ENCODE peak calls at places on chromosomes 1 and 21, in nine cellular contexts. One of them, this sample, is unnamed. For H3K9me3, the result is how much of the 10 kb centered on the place peaks cover.

GRCh38 chr1:149845416-149845815 is 54.0 kb upstream of the BOLA1 start:
- DNase-seq in fibroblast of lung: peak
- DNase-seq in prostate gland: no peak
- DNase-seq in hepatocyte: no peak
- DNase-seq in neural progenitor cell: peak
- DNase-seq in kidney: no peak
- DNase-seq in CD8-positive, alpha-beta memory T cell: no peak
- DNase-seq in heart left ventricle: no peak
- DNase-seq in WERI-Rb-1: no peak
- DNase-seq in this sample: no peak

GRCh38 chr1:51086496-51087271 is 15.3 kb upstream of the C1orf185 start:
- DNase-seq in neural progenitor cell: no peak
- DNase-seq in heart left ventricle: no peak
- DNase-seq in CD8-positive, alpha-beta memory T cell: no peak
- DNase-seq in kidney: no peak
- DNase-seq in hepatocyte: no peak
- DNase-seq in WERI-Rb-1: no peak
- DNase-seq in fibroblast of lung: no peak
- DNase-seq in prostate gland: no peak
- DNase-seq in this sample: no peak

GRCh38 chr1:110879758-110880606 is 7.0 kb downstream of the CD53 start:
- DNase-seq in WERI-Rb-1: no peak
- DNase-seq in kidney: no peak
- DNase-seq in prostate gland: no peak
- DNase-seq in hepatocyte: no peak
- DNase-seq in neural progenitor cell: no peak
- DNase-seq in CD8-positive, alpha-beta memory T cell: peak
- DNase-seq in heart left ventricle: no peak
- DNase-seq in fibroblast of lung: no peak
- DNase-seq in this sample: no peak

GRCh38 chr1:234772345-234773147 is 162.6 kb upstream of the IRF2BP2 start:
- DNase-seq in hepatocyte: peak
- DNase-seq in prostate gland: peak
- DNase-seq in CD8-positive, alpha-beta memory T cell: peak
- DNase-seq in fibroblast of lung: peak
- DNase-seq in WERI-Rb-1: peak
- DNase-seq in neural progenitor cell: no peak
- DNase-seq in kidney: peak
- DNase-seq in heart left ventricle: peak
- DNase-seq in this sample: no peak

GRCh38 chr21:42695324-42696025 is 42.1 kb downstream of the PDE9A start:
- DNase-seq in WERI-Rb-1: no peak
- DNase-seq in heart left ventricle: peak
- DNase-seq in fibroblast of lung: peak
- DNase-seq in kidney: no peak
- DNase-seq in prostate gland: no peak
- DNase-seq in hepatocyte: no peak
- DNase-seq in neural progenitor cell: no peak
- DNase-seq in CD8-positive, alpha-beta memory T cell: no peak
- DNase-seq in this sample: no peak

GRCh38 chr21:45511007-45511406 is 31.2 kb downstream of the SLC19A1 start:
- DNase-seq in hepatocyte: no peak
- DNase-seq in kidney: peak
- DNase-seq in WERI-Rb-1: no peak
- DNase-seq in neural progenitor cell: no peak
- DNase-seq in fibroblast of lung: no peak
- DNase-seq in prostate gland: no peak
- DNase-seq in CD8-positive, alpha-beta memory T cell: no peak
- DNase-seq in heart left ventricle: no peak
- DNase-seq in this sample: peak

GRCh38 chr1:84174051-84174556 is 30.0 kb downstream of the PRKACB start:
- DNase-seq in kidney: no peak
- DNase-seq in heart left ventricle: no peak
- DNase-seq in CD8-positive, alpha-beta memory T cell: no peak
- DNase-seq in WERI-Rb-1: no peak
- DNase-seq in fibroblast of lung: peak
- DNase-seq in hepatocyte: peak
- DNase-seq in neural progenitor cell: no peak
- DNase-seq in prostate gland: no peak
- DNase-seq in this sample: no peak

GRCh38 chr21:43611598-43612369 is 47.5 kb downstream of the HSF2BP start:
- DNase-seq in neural progenitor cell: peak
- DNase-seq in hepatocyte: peak
- DNase-seq in kidney: peak
- DNase-seq in CD8-positive, alpha-beta memory T cell: no peak
- DNase-seq in WERI-Rb-1: peak
- DNase-seq in heart left ventricle: peak
- DNase-seq in fibroblast of lung: peak
- DNase-seq in prostate gland: peak
- DNase-seq in this sample: peak

GRCh38 chr1:153679337-153680119 is 1.0 kb downstream of the NPR1 start:
- DNase-seq in fibroblast of lung: no peak
- DNase-seq in CD8-positive, alpha-beta memory T cell: peak
- DNase-seq in heart left ventricle: peak
- DNase-seq in prostate gland: no peak
- DNase-seq in neural progenitor cell: peak
- DNase-seq in kidney: peak
- DNase-seq in hepatocyte: peak
- DNase-seq in WERI-Rb-1: peak
- DNase-seq in this sample: no peak

GRCh38 chr1:6602669-6603423 is at the start of gene KLHL21:
- DNase-seq in neural progenitor cell: peak
- DNase-seq in heart left ventricle: peak
- DNase-seq in kidney: peak
- DNase-seq in hepatocyte: peak
- DNase-seq in prostate gland: peak
- DNase-seq in WERI-Rb-1: peak
- DNase-seq in CD8-positive, alpha-beta memory T cell: peak
- DNase-seq in fibroblast of lung: peak
- DNase-seq in this sample: peak

GRCh38 chr1:10918531-10918930 is 93.9 kb upstream of the TARDBP start:
- DNase-seq in fibroblast of lung: peak
- DNase-seq in CD8-positive, alpha-beta memory T cell: peak
- DNase-seq in heart left ventricle: no peak
- DNase-seq in prostate gland: no peak
- DNase-seq in kidney: peak
- DNase-seq in hepatocyte: no peak
- DNase-seq in neural progenitor cell: no peak
- DNase-seq in WERI-Rb-1: no peak
- DNase-seq in this sample: no peak

GRCh38 chr1:29854700-29855276 is 618.5 kb downstream of the PTPRU start:
- DNase-seq in WERI-Rb-1: no peak
- DNase-seq in kidney: no peak
- DNase-seq in CD8-positive, alpha-beta memory T cell: no peak
- DNase-seq in heart left ventricle: no peak
- DNase-seq in neural progenitor cell: no peak
- DNase-seq in hepatocyte: no peak
- DNase-seq in fibroblast of lung: no peak
- DNase-seq in prostate gland: no peak
- DNase-seq in this sample: no peak

GRCh38 chr1:246297314-246298273 is 209.5 kb downstream of the SMYD3 start:
- DNase-seq in hepatocyte: no peak
- DNase-seq in neural progenitor cell: no peak
- DNase-seq in fibroblast of lung: no peak
- DNase-seq in kidney: no peak
- DNase-seq in heart left ventricle: no peak
- DNase-seq in CD8-positive, alpha-beta memory T cell: no peak
- DNase-seq in prostate gland: no peak
- DNase-seq in WERI-Rb-1: no peak
- DNase-seq in this sample: no peak

GRCh38 chr1:42420145-42420544 is 35.7 kb downstream of the ZMYND12 start:
- DNase-seq in fibroblast of lung: peak
- DNase-seq in heart left ventricle: no peak
- DNase-seq in hepatocyte: no peak
- DNase-seq in kidney: no peak
- DNase-seq in neural progenitor cell: no peak
- DNase-seq in WERI-Rb-1: no peak
- DNase-seq in CD8-positive, alpha-beta memory T cell: no peak
- DNase-seq in prostate gland: no peak
- DNase-seq in this sample: no peak

GRCh38 chr1:41174170-41174569 is 67.9 kb downstream of the SCMH1 start:
- DNase-seq in prostate gland: no peak
- DNase-seq in neural progenitor cell: no peak
- DNase-seq in heart left ventricle: no peak
- DNase-seq in CD8-positive, alpha-beta memory T cell: no peak
- DNase-seq in kidney: no peak
- DNase-seq in fibroblast of lung: no peak
- DNase-seq in hepatocyte: no peak
- DNase-seq in WERI-Rb-1: no peak
- DNase-seq in this sample: no peak

GRCh38 chr1:25805863-25806225 is 5.9 kb downstream of the SELENON start:
- DNase-seq in CD8-positive, alpha-beta memory T cell: peak
- DNase-seq in heart left ventricle: peak
- DNase-seq in WERI-Rb-1: no peak
- DNase-seq in prostate gland: no peak
- DNase-seq in neural progenitor cell: no peak
- DNase-seq in hepatocyte: no peak
- DNase-seq in kidney: peak
- DNase-seq in fibroblast of lung: peak
- DNase-seq in this sample: peak

GRCh38 chr21:26850116-26850643 is 5.0 kb upstream of the ADAMTS1 start:
- DNase-seq in heart left ventricle: no peak
- DNase-seq in kidney: no peak
- DNase-seq in fibroblast of lung: peak
- DNase-seq in hepatocyte: peak
- DNase-seq in WERI-Rb-1: no peak
- DNase-seq in prostate gland: no peak
- DNase-seq in neural progenitor cell: peak
- DNase-seq in CD8-positive, alpha-beta memory T cell: no peak
- DNase-seq in this sample: no peak

GRCh38 chr1:220887868-220888664 is 8.8 kb downstream of the HLX start:
- DNase-seq in hepatocyte: no peak
- DNase-seq in CD8-positive, alpha-beta memory T cell: no peak
- DNase-seq in WERI-Rb-1: no peak
- DNase-seq in neural progenitor cell: peak
- DNase-seq in prostate gland: no peak
- DNase-seq in heart left ventricle: no peak
- DNase-seq in fibroblast of lung: no peak
- DNase-seq in kidney: peak
- DNase-seq in this sample: no peak

GRCh38 chr1:197781998-197782718 is 6.9 kb upstream of the DENND1B start:
- DNase-seq in kidney: no peak
- DNase-seq in hepatocyte: no peak
- DNase-seq in CD8-positive, alpha-beta memory T cell: no peak
- DNase-seq in WERI-Rb-1: no peak
- DNase-seq in neural progenitor cell: no peak
- DNase-seq in heart left ventricle: no peak
- DNase-seq in prostate gland: no peak
- DNase-seq in fibroblast of lung: peak
- DNase-seq in this sample: no peak

DNA sequence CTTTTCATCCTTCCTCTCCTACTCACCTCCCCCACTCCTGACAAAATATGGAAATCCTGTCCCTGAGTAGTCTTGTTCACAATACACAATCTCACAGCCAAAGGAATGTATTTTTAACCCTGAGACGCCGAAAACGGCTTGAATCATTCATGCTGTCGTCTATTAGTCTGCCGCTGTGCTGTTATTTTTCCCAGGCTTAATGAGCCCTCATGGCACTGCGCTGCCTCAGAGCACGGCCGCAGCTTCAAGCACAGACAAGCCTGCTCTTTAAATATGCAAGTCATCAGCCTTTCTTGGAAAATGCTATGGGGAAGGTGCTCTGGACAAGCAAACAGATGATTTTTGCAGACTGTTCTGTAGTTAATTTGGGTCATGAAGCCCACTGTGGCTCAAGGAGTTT is 302.7 kb downstream of the DISC1 start:
- DNase-seq in WERI-Rb-1: no peak
- DNase-seq in hepatocyte: peak
- DNase-seq in neural progenitor cell: peak
- DNase-seq in heart left ventricle: no peak
- DNase-seq in fibroblast of lung: peak
- DNase-seq in CD8-positive, alpha-beta memory T cell: no peak
- DNase-seq in kidney: no peak
- DNase-seq in prostate gland: no peak
- DNase-seq in this sample: no peak
- H3K27ac ChIP-seq in WERI-Rb-1: no peak
- H3K27ac ChIP-seq in hepatocyte: peak
- H3K27ac ChIP-seq in neural progenitor cell: peak
- H3K27ac ChIP-seq in heart left ventricle: peak
- H3K27ac ChIP-seq in fibroblast of lung: no peak
- H3K27ac ChIP-seq in CD8-positive, alpha-beta memory T cell: no peak
- H3K27ac ChIP-seq in kidney: no peak
- H3K27ac ChIP-seq in prostate gland: no peak
- H3K27ac ChIP-seq in this sample: no peak

GRCh38 chr1:103367186-103367585 is 158.3 kb upstream of the RNPC3 start:
- DNase-seq in hepatocyte: no peak
- DNase-seq in WERI-Rb-1: no peak
- DNase-seq in heart left ventricle: no peak
- DNase-seq in fibroblast of lung: no peak
- DNase-seq in prostate gland: no peak
- DNase-seq in neural progenitor cell: no peak
- DNase-seq in kidney: no peak
- DNase-seq in CD8-positive, alpha-beta memory T cell: no peak
- DNase-seq in this sample: no peak

GRCh38 chr1:103362348-103363007 is 163.0 kb upstream of the RNPC3 start:
- DNase-seq in kidney: no peak
- DNase-seq in fibroblast of lung: no peak
- DNase-seq in prostate gland: no peak
- DNase-seq in WERI-Rb-1: no peak
- DNase-seq in CD8-positive, alpha-beta memory T cell: no peak
- DNase-seq in neural progenitor cell: no peak
- DNase-seq in hepatocyte: no peak
- DNase-seq in heart left ventricle: no peak
- DNase-seq in this sample: no peak

GRCh38 chr1:103365860-103366569 is 159.5 kb upstream of the RNPC3 start:
- DNase-seq in kidney: no peak
- DNase-seq in neural progenitor cell: no peak
- DNase-seq in WERI-Rb-1: no peak
- DNase-seq in heart left ventricle: no peak
- DNase-seq in CD8-positive, alpha-beta memory T cell: no peak
- DNase-seq in prostate gland: no peak
- DNase-seq in fibroblast of lung: no peak
- DNase-seq in hepatocyte: no peak
- DNase-seq in this sample: no peak

GRCh38 chr1:103363008-103363365 is 162.5 kb upstream of the RNPC3 start:
- DNase-seq in CD8-positive, alpha-beta memory T cell: no peak
- DNase-seq in fibroblast of lung: no peak
- DNase-seq in neural progenitor cell: no peak
- DNase-seq in heart left ventricle: no peak
- DNase-seq in kidney: no peak
- DNase-seq in WERI-Rb-1: no peak
- DNase-seq in hepatocyte: no peak
- DNase-seq in prostate gland: no peak
- DNase-seq in this sample: no peak
- H3K4me3 ChIP-seq in CD8-positive, alpha-beta memory T cell: no peak
- H3K4me3 ChIP-seq in fibroblast of lung: no peak
- H3K4me3 ChIP-seq in neural progenitor cell: no peak
- H3K4me3 ChIP-seq in heart left ventricle: no peak
- H3K4me3 ChIP-seq in kidney: no peak
- H3K4me3 ChIP-seq in WERI-Rb-1: no peak
- H3K4me3 ChIP-seq in hepatocyte: no peak
- H3K4me3 ChIP-seq in prostate gland: no peak
- H3K4me3 ChIP-seq in this sample: no peak

GRCh38 chr1:238201992-238202391 is 311.3 kb upstream of the ZP4 start:
- DNase-seq in WERI-Rb-1: no peak
- DNase-seq in hepatocyte: no peak
- DNase-seq in kidney: no peak
- DNase-seq in heart left ventricle: no peak
- DNase-seq in CD8-positive, alpha-beta memory T cell: no peak
- DNase-seq in neural progenitor cell: no peak
- DNase-seq in prostate gland: no peak
- DNase-seq in fibroblast of lung: no peak
- DNase-seq in this sample: no peak
- H3K9me3 ChIP-seq in WERI-Rb-1: under half
- H3K9me3 ChIP-seq in hepatocyte: under half
- H3K9me3 ChIP-seq in kidney: under half
- H3K9me3 ChIP-seq in heart left ventricle: under half
- H3K9me3 ChIP-seq in CD8-positive, alpha-beta memory T cell: under half
- H3K9me3 ChIP-seq in neural progenitor cell: under half
- H3K9me3 ChIP-seq in prostate gland: under half
- H3K9me3 ChIP-seq in fibroblast of lung: under half
- H3K9me3 ChIP-seq in this sample: under half

GRCh38 chr1:155196103-155196892 is 11.4 kb downstream of the THBS3 start:
- DNase-seq in prostate gland: no peak
- DNase-seq in neural progenitor cell: peak
- DNase-seq in CD8-positive, alpha-beta memory T cell: peak
- DNase-seq in hepatocyte: no peak
- DNase-seq in fibroblast of lung: no peak
- DNase-seq in kidney: peak
- DNase-seq in heart left ventricle: no peak
- DNase-seq in WERI-Rb-1: no peak
- DNase-seq in this sample: no peak
- H3K27ac ChIP-seq in prostate gland: no peak
- H3K27ac ChIP-seq in neural progenitor cell: peak
- H3K27ac ChIP-seq in CD8-positive, alpha-beta memory T cell: peak
- H3K27ac ChIP-seq in hepatocyte: no peak
- H3K27ac ChIP-seq in fibroblast of lung: peak
- H3K27ac ChIP-seq in kidney: no peak
- H3K27ac ChIP-seq in heart left ventricle: no peak
- H3K27ac ChIP-seq in WERI-Rb-1: no peak
- H3K27ac ChIP-seq in this sample: peak

This sample was measured in pancreas.